ENCODE peak calls at places on chromosomes 11 and 22, in six cellular contexts. One of them, this sample, is unnamed.

GRCh38 chr22:50315289-50316113 is 8.1 kb upstream of the PLXNB2 start:
- DNase-seq in stimulated activated CD8-positive, alpha-beta memory T cell treated with anti-CD3 and anti-CD28 coated beads, Interleukin-4, amount 100 ng/mL, for 48 hours: no peak
- DNase-seq in cardiac septum: no peak
- DNase-seq in activated T-cell treated with anti-CD3 and anti-CD28 coated beads for 48 hours: no peak
- DNase-seq in activated CD4-positive, alpha-beta T cell treated with anti-CD3 and anti-CD28 coated beads, Interleukin-2, amount 10 ng/mL, durations not matched to agents 7 days and 5 days: no peak
- DNase-seq in breast epithelium: no peak
- DNase-seq in this sample: no peak

GRCh38 chr11:127859941-127860354 is 727.4 kb downstream of the ETS1 start:
- DNase-seq in stimulated activated CD8-positive, alpha-beta memory T cell treated with anti-CD3 and anti-CD28 coated beads, Interleukin-4, amount 100 ng/mL, for 48 hours: no peak
- DNase-seq in cardiac septum: no peak
- DNase-seq in activated T-cell treated with anti-CD3 and anti-CD28 coated beads for 48 hours: no peak
- DNase-seq in activated CD4-positive, alpha-beta T cell treated with anti-CD3 and anti-CD28 coated beads, Interleukin-2, amount 10 ng/mL, durations not matched to agents 7 days and 5 days: no peak
- DNase-seq in breast epithelium: no peak
- DNase-seq in this sample: no peak

GRCh38 chr11:79461144-79461543 is 20.3 kb upstream of the TENM4 start:
- DNase-seq in stimulated activated CD8-positive, alpha-beta memory T cell treated with anti-CD3 and anti-CD28 coated beads, Interleukin-4, amount 100 ng/mL, for 48 hours: no peak
- DNase-seq in cardiac septum: no peak
- DNase-seq in activated T-cell treated with anti-CD3 and anti-CD28 coated beads for 48 hours: no peak
- DNase-seq in activated CD4-positive, alpha-beta T cell treated with anti-CD3 and anti-CD28 coated beads, Interleukin-2, amount 10 ng/mL, durations not matched to agents 7 days and 5 days: no peak
- DNase-seq in breast epithelium: no peak
- DNase-seq in this sample: peak; percentile 5

GRCh38 chr22:44108076-44108475 is 72.6 kb upstream of the PARVG start:
- DNase-seq in stimulated activated CD8-positive, alpha-beta memory T cell treated with anti-CD3 and anti-CD28 coated beads, Interleukin-4, amount 100 ng/mL, for 48 hours: no peak
- DNase-seq in cardiac septum: no peak
- DNase-seq in activated T-cell treated with anti-CD3 and anti-CD28 coated beads for 48 hours: no peak
- DNase-seq in activated CD4-positive, alpha-beta T cell treated with anti-CD3 and anti-CD28 coated beads, Interleukin-2, amount 10 ng/mL, durations not matched to agents 7 days and 5 days: no peak
- DNase-seq in breast epithelium: no peak
- DNase-seq in this sample: no peak

GRCh38 chr11:9176550-9176949 is 85.2 kb upstream of the SCUBE2 start:
- DNase-seq in stimulated activated CD8-positive, alpha-beta memory T cell treated with anti-CD3 and anti-CD28 coated beads, Interleukin-4, amount 100 ng/mL, for 48 hours: no peak
- DNase-seq in cardiac septum: no peak
- DNase-seq in activated T-cell treated with anti-CD3 and anti-CD28 coated beads for 48 hours: no peak
- DNase-seq in activated CD4-positive, alpha-beta T cell treated with anti-CD3 and anti-CD28 coated beads, Interleukin-2, amount 10 ng/mL, durations not matched to agents 7 days and 5 days: no peak
- DNase-seq in breast epithelium: no peak
- DNase-seq in this sample: no peak

GRCh38 chr22:47591016-47591415 is 828.6 kb downstream of the TBC1D22A start:
- DNase-seq in stimulated activated CD8-positive, alpha-beta memory T cell treated with anti-CD3 and anti-CD28 coated beads, Interleukin-4, amount 100 ng/mL, for 48 hours: no peak
- DNase-seq in cardiac septum: peak; percentile 39
- DNase-seq in activated T-cell treated with anti-CD3 and anti-CD28 coated beads for 48 hours: no peak
- DNase-seq in activated CD4-positive, alpha-beta T cell treated with anti-CD3 and anti-CD28 coated beads, Interleukin-2, amount 10 ng/mL, durations not matched to agents 7 days and 5 days: no peak
- DNase-seq in breast epithelium: no peak
- DNase-seq in this sample: no peak

GRCh38 chr11:60334005-60334620 is 7.1 kb downstream of the MS4A6E start:
- DNase-seq in stimulated activated CD8-positive, alpha-beta memory T cell treated with anti-CD3 and anti-CD28 coated beads, Interleukin-4, amount 100 ng/mL, for 48 hours: peak; percentile 86
- DNase-seq in cardiac septum: no peak
- DNase-seq in activated T-cell treated with anti-CD3 and anti-CD28 coated beads for 48 hours: peak; percentile 58
- DNase-seq in activated CD4-positive, alpha-beta T cell treated with anti-CD3 and anti-CD28 coated beads, Interleukin-2, amount 10 ng/mL, durations not matched to agents 7 days and 5 days: peak; percentile 68
- DNase-seq in breast epithelium: no peak
- DNase-seq in this sample: peak; percentile 46

GRCh38 chr11:130403301-130403804 is 25.1 kb downstream of the ADAMTS8 start:
- DNase-seq in stimulated activated CD8-positive, alpha-beta memory T cell treated with anti-CD3 and anti-CD28 coated beads, Interleukin-4, amount 100 ng/mL, for 48 hours: no peak
- DNase-seq in cardiac septum: peak; percentile 81
- DNase-seq in activated T-cell treated with anti-CD3 and anti-CD28 coated beads for 48 hours: no peak
- DNase-seq in activated CD4-positive, alpha-beta T cell treated with anti-CD3 and anti-CD28 coated beads, Interleukin-2, amount 10 ng/mL, durations not matched to agents 7 days and 5 days: no peak
- DNase-seq in breast epithelium: peak; percentile 79
- DNase-seq in this sample: peak; percentile 25

GRCh38 chr11:33655842-33656600 is 44.6 kb downstream of the C11orf91 start:
- DNase-seq in stimulated activated CD8-positive, alpha-beta memory T cell treated with anti-CD3 and anti-CD28 coated beads, Interleukin-4, amount 100 ng/mL, for 48 hours: no peak
- DNase-seq in cardiac septum: no peak
- DNase-seq in activated T-cell treated with anti-CD3 and anti-CD28 coated beads for 48 hours: no peak
- DNase-seq in activated CD4-positive, alpha-beta T cell treated with anti-CD3 and anti-CD28 coated beads, Interleukin-2, amount 10 ng/mL, durations not matched to agents 7 days and 5 days: no peak
- DNase-seq in breast epithelium: no peak
- DNase-seq in this sample: no peak

GRCh38 chr11:44564653-44565007 is 833 bp upstream of the CD82 start:
- DNase-seq in stimulated activated CD8-positive, alpha-beta memory T cell treated with anti-CD3 and anti-CD28 coated beads, Interleukin-4, amount 100 ng/mL, for 48 hours: no peak
- DNase-seq in cardiac septum: peak; percentile 88
- DNase-seq in activated T-cell treated with anti-CD3 and anti-CD28 coated beads for 48 hours: no peak
- DNase-seq in activated CD4-positive, alpha-beta T cell treated with anti-CD3 and anti-CD28 coated beads, Interleukin-2, amount 10 ng/mL, durations not matched to agents 7 days and 5 days: no peak
- DNase-seq in breast epithelium: peak; percentile 93
- DNase-seq in this sample: no peak

GRCh38 chr11:66728760-66729385 is at the start of gene SPTBN2:
- DNase-seq in stimulated activated CD8-positive, alpha-beta memory T cell treated with anti-CD3 and anti-CD28 coated beads, Interleukin-4, amount 100 ng/mL, for 48 hours: no peak
- DNase-seq in cardiac septum: no peak
- DNase-seq in activated T-cell treated with anti-CD3 and anti-CD28 coated beads for 48 hours: no peak
- DNase-seq in activated CD4-positive, alpha-beta T cell treated with anti-CD3 and anti-CD28 coated beads, Interleukin-2, amount 10 ng/mL, durations not matched to agents 7 days and 5 days: no peak
- DNase-seq in breast epithelium: no peak
- DNase-seq in this sample: no peak

GRCh38 chr22:42366815-42367581 is 65.2 kb downstream of the NFAM1 start:
- DNase-seq in stimulated activated CD8-positive, alpha-beta memory T cell treated with anti-CD3 and anti-CD28 coated beads, Interleukin-4, amount 100 ng/mL, for 48 hours: no peak
- DNase-seq in cardiac septum: no peak
- DNase-seq in activated T-cell treated with anti-CD3 and anti-CD28 coated beads for 48 hours: no peak
- DNase-seq in activated CD4-positive, alpha-beta T cell treated with anti-CD3 and anti-CD28 coated beads, Interleukin-2, amount 10 ng/mL, durations not matched to agents 7 days and 5 days: no peak
- DNase-seq in breast epithelium: peak; percentile 67
- DNase-seq in this sample: no peak

GRCh38 chr22:40006641-40007040 is 11.9 kb downstream of the FAM83F start:
- DNase-seq in stimulated activated CD8-positive, alpha-beta memory T cell treated with anti-CD3 and anti-CD28 coated beads, Interleukin-4, amount 100 ng/mL, for 48 hours: no peak
- DNase-seq in cardiac septum: no peak
- DNase-seq in activated T-cell treated with anti-CD3 and anti-CD28 coated beads for 48 hours: no peak
- DNase-seq in activated CD4-positive, alpha-beta T cell treated with anti-CD3 and anti-CD28 coated beads, Interleukin-2, amount 10 ng/mL, durations not matched to agents 7 days and 5 days: no peak
- DNase-seq in breast epithelium: no peak
- DNase-seq in this sample: no peak

GRCh38 chr22:46687460-46687859 is 50.6 kb downstream of the CERK start:
- DNase-seq in stimulated activated CD8-positive, alpha-beta memory T cell treated with anti-CD3 and anti-CD28 coated beads, Interleukin-4, amount 100 ng/mL, for 48 hours: no peak
- DNase-seq in cardiac septum: no peak
- DNase-seq in activated T-cell treated with anti-CD3 and anti-CD28 coated beads for 48 hours: no peak
- DNase-seq in activated CD4-positive, alpha-beta T cell treated with anti-CD3 and anti-CD28 coated beads, Interleukin-2, amount 10 ng/mL, durations not matched to agents 7 days and 5 days: no peak
- DNase-seq in breast epithelium: no peak
- DNase-seq in this sample: no peak

GRCh38 chr11:46331653-46331984 is 15.6 kb upstream of the DGKZ start:
- DNase-seq in stimulated activated CD8-positive, alpha-beta memory T cell treated with anti-CD3 and anti-CD28 coated beads, Interleukin-4, amount 100 ng/mL, for 48 hours: no peak
- DNase-seq in cardiac septum: no peak
- DNase-seq in activated T-cell treated with anti-CD3 and anti-CD28 coated beads for 48 hours: no peak
- DNase-seq in activated CD4-positive, alpha-beta T cell treated with anti-CD3 and anti-CD28 coated beads, Interleukin-2, amount 10 ng/mL, durations not matched to agents 7 days and 5 days: no peak
- DNase-seq in breast epithelium: no peak
- DNase-seq in this sample: no peak